ENCODE peak calls at places on chromosome 11, in five cellular contexts. W, P, U, C and Q are unnamed samples. For H3K27me3 and H3K9me3, the result is how much of the 10 kb centered on the place peaks cover.

GRCh38 chr11:12213920-12214319 is 103.5 kb downstream of the MICAL2 start:
- DNase-seq in U (no peak), W (no peak), P (peak), C (no peak), Q (peak)

GRCh38 chr11:14638561-14638960 is 5.0 kb upstream of the PDE3B start:
- DNase-seq in U (no peak), W (no peak), P (peak), C (no peak), Q (no peak)

GRCh38 chr11:115214644-115215305 is 289.4 kb downstream of the CADM1 start:
- DNase-seq in W (no peak), U (no peak), P (no peak), C (no peak), Q (no peak)

GRCh38 chr11:65863889-65864757 is 3.9 kb downstream of the MUS81 start:
- DNase-seq in P (no peak), C (no peak), U (no peak), W (no peak), Q (no peak)

GRCh38 chr11:26914968-26915367 is 78.9 kb upstream of the FIBIN start:
- DNase-seq in W (no peak), U (no peak), C (no peak), P (no peak), Q (no peak)

GRCh38 chr11:67584205-67584880 is 731 bp downstream of the GSTP1 start:
- DNase-seq in U (no peak), W (peak), C (no peak), P (peak), Q (peak)

GRCh38 chr11:125091877-125092664 is 19.4 kb downstream of the TMEM218 start:
- DNase-seq in P (no peak), C (no peak), W (no peak), U (no peak), Q (no peak)

GRCh38 chr11:61923166-61924015 is 6.0 kb upstream of the RAB3IL1 start:
- DNase-seq in C (no peak), P (peak), W (no peak), U (no peak), Q (peak)

GRCh38 chr11:69982675-69983570 is 95.2 kb upstream of the ANO1 start:
- DNase-seq in P (no peak), C (no peak), U (no peak), W (no peak), Q (no peak)

GRCh38 chr11:91761406-91762027 is 463.1 kb upstream of the FAT3 start:
- DNase-seq in W (no peak), U (no peak), C (no peak), P (no peak), Q (no peak)

GRCh38 chr11:106585061-106585460 is 433.2 kb downstream of the GUCY1A2 start:
- DNase-seq in U (peak), C (no peak), W (peak), P (peak), Q (peak)

GRCh38 chr11:128198206-128198605 is 389.2 kb downstream of the ETS1 start:
- DNase-seq in W (no peak), U (no peak), C (no peak), P (peak), Q (no peak)

GRCh38 chr11:11349870-11350325 is 3.2 kb downstream of the CSNK2A3 start:
- DNase-seq in C (no peak), W (no peak), U (no peak), P (peak), Q (peak)

GRCh38 chr11:72425053-72425980 is 9.0 kb downstream of the CLPB start:
- DNase-seq in P (no peak), U (no peak), C (no peak), W (no peak), Q (no peak)

GRCh38 chr11:12704049-12704448 is 29.8 kb downstream of the TEAD1 start:
- DNase-seq in U (no peak), C (no peak), P (peak), W (no peak), Q (peak)

GRCh38 chr11:55357560-55358184 is 10.1 kb upstream of the OR4A15 start:
- DNase-seq in W (no peak), C (no peak), P (no peak), U (no peak), Q (no peak)

GRCh38 chr11:68933605-68934320 is 30.1 kb downstream of the IGHMBP2 start:
- DNase-seq in U (no peak), P (no peak), W (no peak), C (no peak), Q (no peak)

DNA sequence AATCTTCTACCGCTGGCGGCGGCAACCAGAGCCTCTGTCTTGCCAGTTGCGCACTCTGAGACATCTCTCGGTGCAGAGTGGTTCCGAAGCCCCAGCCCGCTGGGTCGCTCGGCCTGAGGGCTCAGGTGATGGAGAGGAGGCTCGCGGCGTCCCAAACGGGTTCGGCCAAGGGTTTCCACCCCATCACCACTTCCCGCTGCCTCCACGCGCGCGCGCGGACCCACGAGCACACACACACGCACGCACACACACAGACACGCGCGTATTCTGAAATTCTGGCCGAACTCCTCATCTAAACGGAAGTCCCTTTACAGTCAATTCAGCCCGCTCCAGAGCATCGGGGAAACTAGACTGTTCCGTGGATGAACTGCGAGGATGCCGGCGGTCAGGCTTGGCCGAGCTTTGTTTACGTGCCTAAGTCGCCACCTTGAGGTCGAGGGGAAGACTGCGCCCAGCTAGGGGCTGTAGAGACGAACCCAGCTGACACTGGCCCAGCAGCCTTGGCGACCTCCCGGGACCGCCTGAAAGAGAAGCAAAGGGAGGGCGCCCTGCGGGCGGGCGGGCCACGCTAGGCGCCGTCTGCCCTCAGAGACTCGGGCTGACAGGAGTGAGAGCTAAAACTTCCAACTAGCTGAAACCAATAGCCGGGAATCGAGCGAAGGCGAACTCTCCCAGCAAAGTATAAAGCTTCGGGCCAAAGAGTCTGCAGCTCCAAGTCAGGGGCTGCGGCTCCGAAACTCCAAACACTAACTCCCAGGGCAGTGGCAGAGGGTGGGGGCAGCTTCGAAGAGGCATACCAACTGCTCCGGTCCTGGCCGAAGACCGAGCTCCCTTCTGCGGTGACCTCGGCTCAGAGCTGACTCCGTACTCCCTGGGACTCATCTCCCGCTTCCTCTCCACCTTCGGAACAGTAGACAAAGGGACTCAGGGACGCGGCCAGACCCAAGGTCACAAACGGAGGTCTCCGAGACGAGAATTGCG is 124.8 kb upstream of the C11orf58 start:
- DNase-seq in C (peak), W (peak), U (peak), P (peak), Q (peak)
- H3K27me3 ChIP-seq in C (half or more), W (under half), U (half or more), P (under half), Q (under half)

DNA sequence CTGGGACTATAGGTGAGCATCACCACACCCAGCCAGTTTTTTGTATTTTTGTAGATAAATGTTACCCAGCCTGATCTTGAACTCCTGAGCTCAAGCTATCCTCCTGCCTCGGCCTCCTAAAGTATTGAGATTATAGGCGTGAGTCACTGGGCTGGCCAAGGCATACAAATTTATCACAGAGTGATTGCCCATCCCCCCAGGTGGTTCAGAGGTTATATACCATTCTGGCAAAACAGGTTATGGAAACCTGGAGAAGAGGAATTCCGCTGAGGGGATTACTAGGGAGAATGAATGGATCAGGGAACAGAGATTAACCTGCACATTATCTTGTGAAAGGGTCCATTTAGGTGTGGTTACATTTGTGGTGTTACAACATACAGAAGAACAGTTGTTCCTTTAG is 8.1 kb downstream of the ATG13 start:
- DNase-seq in P (no peak), U (no peak), C (no peak), W (no peak), Q (no peak)
- H3K4me3 ChIP-seq in P (no peak), U (no peak), C (no peak), W (no peak), Q (no peak)

GRCh38 chr11:35971841-35972422 is 28.1 kb downstream of the LDLRAD3 start:
- DNase-seq in U (no peak), W (no peak), P (no peak), C (no peak), Q (no peak)

GRCh38 chr11:35978173-35978572 is 34.3 kb downstream of the LDLRAD3 start:
- DNase-seq in U (no peak), P (no peak), C (no peak), W (no peak), Q (no peak)

GRCh38 chr11:35976434-35976833 is 32.6 kb downstream of the LDLRAD3 start:
- DNase-seq in U (no peak), C (no peak), W (no peak), P (no peak), Q (no peak)

GRCh38 chr11:35978891-35979290 is 35.0 kb downstream of the LDLRAD3 start:
- DNase-seq in C (no peak), W (no peak), P (no peak), U (no peak), Q (no peak)

DNA sequence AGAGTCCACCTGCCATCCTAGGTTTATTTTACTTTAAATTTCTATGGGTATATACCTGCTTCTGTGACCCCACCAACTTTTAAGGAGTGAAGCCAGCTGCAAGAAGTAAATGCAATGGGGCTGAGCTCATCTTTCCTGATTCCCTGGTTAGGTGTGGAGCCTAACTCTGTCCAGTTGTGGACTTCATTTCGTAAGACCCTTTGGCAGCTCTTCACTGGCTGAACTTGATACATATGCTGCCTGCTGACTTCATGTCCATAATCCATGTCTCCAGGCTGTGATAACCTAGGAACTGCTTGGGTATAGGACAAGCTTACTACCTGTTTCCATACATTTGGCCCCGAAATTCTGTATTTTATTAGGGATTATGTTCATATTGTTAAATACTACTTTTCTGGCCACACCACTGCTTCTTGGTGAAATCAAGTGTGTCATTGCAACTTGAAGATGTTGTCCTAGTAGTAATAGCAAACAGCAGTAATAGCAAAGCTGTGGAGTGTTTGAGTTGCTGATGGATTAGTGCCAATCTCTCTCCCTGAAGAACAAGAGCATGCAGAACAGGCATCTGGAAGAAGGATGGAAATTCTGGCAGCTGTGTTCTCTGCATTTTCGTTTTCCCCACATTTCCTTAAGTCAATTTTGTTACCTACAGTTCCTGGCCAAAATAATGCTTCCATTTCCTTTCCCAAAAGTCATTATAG is 31.2 kb downstream of the LDLRAD3 start:
- DNase-seq in P (no peak), C (no peak), U (no peak), W (no peak), Q (no peak)
- H3K9me3 ChIP-seq in P (under half), C (under half), U (under half), W (under half), Q (under half)

GRCh38 chr11:71248251-71248570 is 4.2 kb downstream of the SHANK2 start:
- DNase-seq in P (no peak), W (no peak), U (no peak), C (no peak), Q (no peak)
- H3K27me3 ChIP-seq in P (under half), W (under half), U (under half), C (under half), Q (under half)